ENCODE peak calls at places on chromosomes 3 and 15, in six cellular contexts. O is SJCRH30; I is left cardiac atrium; Y is EL; E is foreskin keratinocyte; W is activated naive CD4-positive, alpha-beta T cell. B is an unnamed sample.

GRCh38 chr3:162073422-162073821 is 576.8 kb downstream of the OTOL1 start:
- DNase-seq in O (no peak), I (no peak), Y (no peak), E (no peak), W (no peak), B (no peak)

GRCh38 chr15:45199136-45199810 is 11.5 kb upstream of the SHF start:
- DNase-seq in O (peak), I (peak), Y (peak), E (peak), W (no peak), B (peak)

GRCh38 chr15:92395176-92395521 is 1.5 kb downstream of the ST8SIA2 start:
- DNase-seq in O (no peak), I (no peak), Y (no peak), E (no peak), W (no peak), B (no peak)

GRCh38 chr3:143700431-143700975 is 147.8 kb downstream of the SLC9A9 start:
- DNase-seq in O (no peak), I (no peak), Y (no peak), E (no peak), W (no peak), B (no peak)

GRCh38 chr3:117480981-117481380 is 771.4 kb downstream of the TUSC7 start:
- DNase-seq in O (no peak), I (no peak), Y (no peak), E (no peak), W (no peak), B (no peak)

GRCh38 chr3:71103430-71103881 is 480.1 kb downstream of the FOXP1 start:
- DNase-seq in O (peak), I (peak), Y (peak), E (no peak), W (no peak), B (no peak)

GRCh38 chr15:27844018-27844666 is 255.0 kb downstream of the OCA2 start:
- DNase-seq in O (no peak), I (no peak), Y (no peak), E (peak), W (no peak), B (no peak)

GRCh38 chr3:132569153-132569552 is 27.9 kb upstream of the ACKR4 start:
- DNase-seq in O (no peak), I (no peak), Y (peak), E (no peak), W (no peak), B (no peak)

GRCh38 chr3:51585197-51585596 is 46.7 kb downstream of the RAD54L2 start:
- DNase-seq in O (no peak), I (no peak), Y (no peak), E (no peak), W (no peak), B (no peak)

GRCh38 chr3:117692416-117692995 is 982.9 kb downstream of the TUSC7 start:
- DNase-seq in O (no peak), I (no peak), Y (peak), E (peak), W (no peak), B (no peak)

GRCh38 chr3:30747771-30748281 is 141.4 kb downstream of the TGFBR2 start:
- DNase-seq in O (no peak), I (no peak), Y (peak), E (peak), W (no peak), B (no peak)

GRCh38 chr3:85780806-85781205 is 822.0 kb downstream of the CADM2 start:
- DNase-seq in O (no peak), I (no peak), Y (no peak), E (no peak), W (no peak), B (no peak)

GRCh38 chr3:139447486-139447885 is 28.8 kb downstream of the RBP2 start:
- DNase-seq in O (peak), I (no peak), Y (no peak), E (no peak), W (no peak), B (no peak)

GRCh38 chr3:183172051-183172639 is 9.6 kb upstream of the LAMP3 start:
- DNase-seq in O (no peak), I (no peak), Y (no peak), E (no peak), W (no peak), B (no peak)

GRCh38 chr3:47096955-47097354 is 67.0 kb downstream of the SETD2 start:
- DNase-seq in O (no peak), I (no peak), Y (peak), E (peak), W (no peak), B (no peak)

GRCh38 chr3:73500321-73500720 is 124.4 kb downstream of the PDZRN3 start:
- DNase-seq in O (no peak), I (no peak), Y (peak), E (no peak), W (no peak), B (no peak)

GRCh38 chr3:171944109-171945016 is 95.0 kb upstream of the FNDC3B start:
- DNase-seq in O (no peak), I (no peak), Y (peak), E (no peak), W (no peak), B (no peak)

GRCh38 chr3:44825264-44825925 is 36.3 kb upstream of the TMEM42 start:
- DNase-seq in O (no peak), I (no peak), Y (peak), E (peak), W (no peak), B (no peak)

GRCh38 chr3:25572336-25572735 is 92.4 kb downstream of the TOP2B start:
- DNase-seq in O (no peak), I (no peak), Y (peak), E (no peak), W (no peak), B (no peak)

GRCh38 chr15:63509056-63509696 is 4.8 kb downstream of the USP3 start:
- DNase-seq in O (no peak), I (no peak), Y (no peak), E (no peak), W (no peak), B (no peak)

GRCh38 chr3:47016934-47017435 is 37.5 kb downstream of the NBEAL2 start:
- DNase-seq in O (no peak), I (no peak), Y (peak), E (peak), W (no peak), B (peak)

GRCh38 chr3:37477275-37477674 is 302.9 kb upstream of the LRRFIP2 start:
- DNase-seq in O (no peak), I (no peak), Y (no peak), E (no peak), W (no peak), B (no peak)

GRCh38 chr15:75921732-75922703 is 18.3 kb downstream of the FBXO22 start:
- DNase-seq in O (peak), I (peak), Y (peak), E (peak), W (no peak), B (peak)

GRCh38 chr15:69974321-69974720 is 123.4 kb downstream of the TLE3 start:
- DNase-seq in O (peak), I (no peak), Y (no peak), E (no peak), W (no peak), B (no peak)

GRCh38 chr3:160040181-160040580 is 51.5 kb downstream of the IL12A start:
- DNase-seq in O (no peak), I (no peak), Y (no peak), E (no peak), W (no peak), B (no peak)

GRCh38 chr15:60385620-60386552 is 11.9 kb downstream of the ANXA2 start:
- DNase-seq in O (no peak), I (no peak), Y (peak), E (peak), W (no peak), B (no peak)

GRCh38 chr3:69080233-69080644 is at the start of gene UBA3:
- DNase-seq in O (peak), I (peak), Y (peak), E (peak), W (peak), B (peak)

GRCh38 chr15:81723758-81724157 is 322.1 kb downstream of the MEX3B start:
- DNase-seq in O (no peak), I (no peak), Y (no peak), E (no peak), W (no peak), B (no peak)

GRCh38 chr3:72997421-72997961 is 880 bp downstream of the PPP4R2 start:
- DNase-seq in O (peak), I (no peak), Y (peak), E (peak), W (peak), B (peak)

GRCh38 chr3:112000971-112001370 is 2.2 kb downstream of the TAGLN3 start:
- DNase-seq in O (no peak), I (no peak), Y (no peak), E (no peak), W (no peak), B (no peak)

B was measured in testis.